ENCODE peak calls at places on chromosomes 6 and 20, in six cellular contexts. V is tibial artery; Y is CD4-positive, CD25-positive, alpha-beta regulatory T cell; N is NT2/D1; U is ascending aorta; B is adipocyte. P is an unnamed sample. For H3K9me3 and H3K27me3, the result is how much of the 10 kb centered on the place peaks cover.

GRCh38 chr20:52016022-52016421 is 175.6 kb downstream of the ZFP64 start:
- DNase-seq in B (no peak), Y (no peak), N (no peak), V (no peak), U (no peak), P (no peak)

GRCh38 chr20:11917663-11918062 is at the start of gene BTBD3:
- DNase-seq in U (peak), N (no peak), Y (no peak), B (peak), V (peak), P (no peak)

GRCh38 chr6:56860466-56860865 is 94.4 kb upstream of the BEND6 start:
- DNase-seq in N (no peak), Y (no peak), B (peak), V (no peak), U (no peak), P (peak)

GRCh38 chr20:40600441-40601235 is 88.4 kb downstream of the MAFB start:
- DNase-seq in N (no peak), V (no peak), U (no peak), B (no peak), Y (no peak), P (peak)

GRCh38 chr6:109327502-109327901 is 54.8 kb downstream of the CD164 start:
- DNase-seq in U (no peak), N (no peak), B (no peak), V (no peak), Y (no peak), P (no peak)

GRCh38 chr20:25553819-25554296 is 31.5 kb downstream of the NINL start:
- DNase-seq in U (no peak), V (no peak), B (peak), N (no peak), Y (no peak), P (peak)

GRCh38 chr20:1619861-1620444 is at the start of gene SIRPB1:
- DNase-seq in V (no peak), Y (no peak), B (no peak), N (no peak), U (no peak), P (no peak)

GRCh38 chr20:46739441-46740213 is 30.2 kb downstream of the SLC2A10 start:
- DNase-seq in N (no peak), B (no peak), Y (no peak), U (no peak), V (no peak), P (no peak)

GRCh38 chr6:112691289-112691688 is 344.2 kb downstream of the RFPL4B start:
- DNase-seq in V (no peak), N (no peak), B (peak), U (no peak), Y (no peak), P (peak)

GRCh38 chr6:149445573-149445972 is 39.2 kb downstream of the ZC3H12D start:
- DNase-seq in V (no peak), U (peak), B (no peak), N (no peak), Y (no peak), P (no peak)

GRCh38 chr6:148973809-148974208 is 227.0 kb downstream of the UST start:
- DNase-seq in Y (no peak), B (peak), U (no peak), V (no peak), N (no peak), P (no peak)

GRCh38 chr6:151561238-151561637 is 67.4 kb downstream of the CCDC170 start:
- DNase-seq in V (no peak), B (no peak), Y (no peak), N (no peak), U (no peak), P (no peak)

GRCh38 chr6:117018771-117019170 is 141.7 kb downstream of the RFX6 start:
- DNase-seq in Y (no peak), B (no peak), N (no peak), U (no peak), V (no peak), P (no peak)

GRCh38 chr20:1331101-1331500 is 2.2 kb upstream of the SDCBP2 start:
- DNase-seq in V (no peak), N (no peak), B (no peak), Y (no peak), U (no peak), P (no peak)

GRCh38 chr6:100472674-100473073 is 8.0 kb upstream of the SIM1 start:
- DNase-seq in N (no peak), Y (no peak), V (no peak), B (no peak), U (no peak), P (peak)

GRCh38 chr6:6225885-6226284 is 94.6 kb downstream of the F13A1 start:
- DNase-seq in Y (no peak), B (no peak), U (no peak), V (no peak), N (no peak), P (no peak)

GRCh38 chr20:52972190-52972937 is at the start of gene TSHZ2:
- DNase-seq in V (peak), Y (peak), N (no peak), B (peak), U (no peak), P (peak)

GRCh38 chr6:43095939-43096338 is 19.8 kb downstream of the PTK7 start:
- DNase-seq in N (no peak), U (no peak), Y (no peak), V (no peak), B (no peak), P (no peak)

GRCh38 chr6:9576521-9576920 is 838.4 kb downstream of the TFAP2A start:
- DNase-seq in Y (no peak), V (no peak), B (no peak), N (no peak), U (no peak), P (no peak)

GRCh38 chr6:117373211-117373813 is 52.4 kb downstream of the ROS1 start:
- DNase-seq in U (no peak), V (no peak), N (no peak), B (no peak), Y (no peak), P (no peak)

GRCh38 chr20:21191839-21192238 is 66.0 kb downstream of the KIZ start:
- DNase-seq in N (no peak), U (no peak), V (no peak), B (no peak), Y (no peak), P (no peak)

GRCh38 chr6:25732468-25733198 is 21.9 kb upstream of the SLC17A4 start:
- DNase-seq in Y (no peak), B (no peak), V (no peak), N (no peak), U (no peak), P (no peak)

GRCh38 chr20:58536289-58536688 is 21.1 kb upstream of the APCDD1L start:
- DNase-seq in V (no peak), Y (no peak), N (no peak), B (no peak), U (no peak), P (no peak)
- H3K9me3 ChIP-seq in V (under half), Y (under half), N (half or more), B (under half), U (under half), P (under half)

DNA sequence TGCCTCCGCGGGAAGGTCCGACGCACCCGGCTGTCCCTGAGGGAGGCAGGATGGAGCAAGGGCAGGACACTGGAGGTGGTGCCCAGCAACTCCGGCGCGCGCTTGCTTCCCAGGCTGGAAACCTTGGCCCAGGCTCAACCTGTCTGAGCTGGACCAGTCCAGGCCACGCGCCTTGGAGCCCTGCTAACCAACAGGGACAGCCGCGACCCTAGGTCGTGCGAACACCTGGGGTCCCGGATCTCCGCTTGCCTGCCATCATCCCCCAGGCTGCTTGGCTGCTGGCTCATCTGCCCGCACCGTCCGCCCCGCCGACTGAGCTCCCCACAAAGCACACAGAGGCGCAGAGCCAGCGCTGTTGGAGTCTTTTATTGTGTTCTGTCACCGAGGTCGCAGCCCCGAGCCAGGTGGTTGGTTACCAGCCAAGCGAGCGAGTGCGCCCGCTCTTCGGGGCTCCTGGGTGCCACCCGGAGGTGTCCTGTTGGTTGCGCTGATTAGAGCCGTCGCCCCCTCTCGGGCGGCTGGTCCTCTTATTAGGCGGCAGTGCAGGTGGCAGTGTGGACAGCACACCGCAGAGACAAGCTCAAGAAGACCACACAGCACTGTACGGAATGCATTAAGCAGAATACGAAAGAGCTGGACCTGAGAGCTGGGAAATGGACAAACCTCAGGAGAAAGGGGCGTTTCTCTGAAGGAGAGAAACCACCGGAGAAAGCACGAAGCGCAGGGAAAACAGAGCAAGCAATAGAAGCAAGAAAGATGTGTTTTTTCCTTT is 3.8 kb downstream of the COL12A1 start:
- DNase-seq in B (peak), U (peak), Y (no peak), V (peak), N (no peak), P (peak)
- H3K4me3 ChIP-seq in B (peak), U (peak), Y (no peak), V (peak), N (peak), P (peak)

GRCh38 chr20:9744551-9744950 is 94.3 kb downstream of the PAK5 start:
- DNase-seq in U (no peak), Y (no peak), N (no peak), V (no peak), B (no peak), P (no peak)
- H3K27me3 ChIP-seq in U (under half), Y (under half), N (under half), V (under half), B (under half), P (under half)

GRCh38 chr6:52331793-52332457 is 30.0 kb upstream of the PAQR8 start:
- DNase-seq in U (no peak), V (no peak), N (no peak), B (no peak), Y (no peak), P (no peak)

GRCh38 chr6:52335576-52335975 is 26.4 kb upstream of the PAQR8 start:
- DNase-seq in Y (no peak), V (no peak), U (no peak), N (no peak), B (no peak), P (no peak)

GRCh38 chr6:52336919-52337561 is 24.9 kb upstream of the PAQR8 start:
- DNase-seq in U (no peak), V (no peak), Y (no peak), N (no peak), B (no peak), P (no peak)

GRCh38 chr6:52330470-52330869 is 31.5 kb upstream of the PAQR8 start:
- DNase-seq in N (no peak), Y (no peak), B (no peak), U (no peak), V (no peak), P (no peak)

GRCh38 chr6:52333840-52334200 is 28.1 kb upstream of the PAQR8 start:
- DNase-seq in B (no peak), V (no peak), U (no peak), Y (no peak), N (no peak), P (no peak)
- H3K9me3 ChIP-seq in B (under half), V (under half), U (under half), Y (under half), N (under half), P (under half)

DNA sequence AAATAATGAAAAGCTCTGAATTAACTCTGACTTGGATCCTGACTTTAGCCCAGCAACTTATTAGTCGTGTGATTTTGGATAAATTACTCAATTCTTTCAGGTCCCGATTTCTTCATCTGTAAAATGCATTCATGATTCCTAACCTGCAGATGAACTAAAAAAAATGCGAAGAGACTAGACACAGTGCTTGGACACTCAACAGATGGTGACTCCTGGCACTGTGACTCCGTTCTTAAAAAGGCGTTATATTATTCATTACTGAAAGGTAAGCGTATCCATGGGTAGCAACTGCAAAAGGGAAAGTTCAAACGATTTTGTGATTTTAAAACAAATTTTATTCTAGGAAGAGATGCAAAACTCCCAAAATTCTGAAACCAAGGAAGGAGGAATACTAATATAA is 226.3 kb downstream of the KIF16B start:
- DNase-seq in N (no peak), Y (no peak), U (no peak), B (no peak), V (no peak), P (no peak)
- H3K4me3 ChIP-seq in N (no peak), Y (no peak), U (no peak), B (no peak), V (no peak), P (no peak)

GRCh38 chr20:59333260-59333845 is 32.9 kb downstream of the EDN3 start:
- DNase-seq in B (no peak), U (no peak), Y (no peak), V (no peak), N (no peak), P (no peak)
- H3K27me3 ChIP-seq in B (under half), U (under half), Y (under half), V (under half), N (under half), P (under half)

DNA sequence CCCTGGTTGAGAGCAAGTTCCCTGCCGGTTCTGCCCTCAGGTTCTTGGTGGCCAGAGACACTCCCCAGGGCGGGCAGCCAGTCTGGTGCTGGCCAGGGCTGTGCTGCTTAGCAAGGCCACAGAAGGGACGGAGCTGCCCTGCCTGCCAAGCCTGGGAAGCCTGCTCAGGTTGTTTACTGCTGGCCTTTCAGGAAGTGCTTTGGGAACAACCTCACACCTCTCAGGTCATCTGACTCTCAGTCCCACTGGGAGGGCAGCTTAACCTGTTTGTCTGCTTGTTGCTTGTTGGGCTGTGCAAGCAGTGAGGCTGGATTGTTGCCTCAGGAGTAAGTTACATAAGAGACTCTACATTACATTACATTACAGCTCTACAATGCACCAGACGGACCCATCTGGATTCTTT is 75.8 kb upstream of the AFDN start:
- DNase-seq in B (no peak), V (peak), U (peak), N (no peak), Y (no peak), P (no peak)
- H3K9me3 ChIP-seq in B (under half), V (under half), U (under half), N (under half), Y (under half), P (under half)

GRCh38 chr20:57002066-57002570 is 264.3 kb downstream of the BMP7 start:
- DNase-seq in V (no peak), Y (no peak), B (no peak), U (no peak), N (no peak), P (no peak)
- H3K4me3 ChIP-seq in V (no peak), Y (no peak), B (no peak), U (no peak), N (no peak), P (no peak)

GRCh38 chr6:39819676-39820075 is 27.5 kb downstream of the DAAM2 start:
- DNase-seq in N (no peak), V (no peak), U (no peak), Y (no peak), B (no peak), P (no peak)
- H3K27me3 ChIP-seq in N (under half), V (under half), U (under half), Y (under half), B (under half), P (under half)

DNA sequence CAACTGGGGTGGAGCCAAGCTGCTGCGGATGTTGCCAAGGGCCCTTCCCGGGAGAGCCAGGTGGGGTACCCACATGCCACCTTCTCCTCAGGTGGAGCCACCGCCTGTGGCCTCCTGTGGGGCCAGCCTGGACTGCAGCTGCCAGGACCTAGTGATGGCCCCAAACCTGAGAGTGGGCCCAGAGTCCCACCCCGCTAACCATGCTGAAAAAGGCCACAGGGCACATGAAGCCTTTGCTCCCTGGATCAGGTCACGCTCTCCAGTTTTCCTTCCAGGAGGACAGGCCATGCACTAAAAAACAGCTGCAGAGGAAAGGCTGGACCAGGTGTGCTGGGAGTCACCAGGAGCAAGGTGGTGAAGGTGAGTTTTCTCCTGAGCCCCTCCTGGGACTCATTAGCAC is 73.9 kb upstream of the SLC22A16 start:
- DNase-seq in U (peak), V (no peak), B (no peak), N (no peak), Y (no peak), P (no peak)
- H3K9me3 ChIP-seq in U (under half), V (under half), B (under half), N (under half), Y (under half), P (under half)